ENCODE peak calls at places on chromosomes 11 and 22, in eight cellular contexts. One of them, this sample, is unnamed.

GRCh38 chr11:124194696-124195418 is 11.7 kb downstream of the OR10D3 start:
- DNase-seq in upper lobe of left lung: peak; percentile 60
- DNase-seq in CD8-positive, alpha-beta T cell: peak; percentile 10
- DNase-seq in body of pancreas: peak; percentile 48
- DNase-seq in uterus: no peak
- DNase-seq in breast epithelium: no peak
- DNase-seq in endothelial cell of umbilical vein: peak; percentile 79
- DNase-seq in astrocyte: peak; percentile 7
- DNase-seq in this sample: peak; percentile 77

GRCh38 chr11:119486691-119487259 is 63.8 kb upstream of the THY1 start:
- DNase-seq in upper lobe of left lung: peak; percentile 12
- DNase-seq in CD8-positive, alpha-beta T cell: no peak
- DNase-seq in body of pancreas: no peak
- DNase-seq in uterus: no peak
- DNase-seq in breast epithelium: peak; percentile 9
- DNase-seq in endothelial cell of umbilical vein: no peak
- DNase-seq in astrocyte: no peak
- DNase-seq in this sample: peak; percentile 49

GRCh38 chr22:28172948-28173360 is 253.9 kb upstream of the PITPNB start:
- DNase-seq in upper lobe of left lung: no peak
- DNase-seq in CD8-positive, alpha-beta T cell: no peak
- DNase-seq in body of pancreas: no peak
- DNase-seq in uterus: no peak
- DNase-seq in breast epithelium: no peak
- DNase-seq in endothelial cell of umbilical vein: peak; percentile 32
- DNase-seq in astrocyte: no peak
- DNase-seq in this sample: no peak

GRCh38 chr22:46069518-46070214 is 80.7 kb upstream of the PPARA start:
- DNase-seq in upper lobe of left lung: peak; percentile 88
- DNase-seq in CD8-positive, alpha-beta T cell: no peak
- DNase-seq in body of pancreas: peak; percentile 96
- DNase-seq in uterus: peak; percentile 90
- DNase-seq in breast epithelium: peak; percentile 94
- DNase-seq in endothelial cell of umbilical vein: peak; percentile 92
- DNase-seq in astrocyte: peak; percentile 86
- DNase-seq in this sample: peak; percentile 97

GRCh38 chr11:116993599-116993998 is 104.6 kb downstream of the SIK3 start:
- DNase-seq in upper lobe of left lung: no peak
- DNase-seq in CD8-positive, alpha-beta T cell: no peak
- DNase-seq in body of pancreas: no peak
- DNase-seq in uterus: no peak
- DNase-seq in breast epithelium: no peak
- DNase-seq in endothelial cell of umbilical vein: peak; percentile 34
- DNase-seq in astrocyte: peak; percentile 39
- DNase-seq in this sample: no peak

GRCh38 chr11:119432484-119433368 is 9.8 kb upstream of the THY1 start:
- DNase-seq in upper lobe of left lung: no peak
- DNase-seq in CD8-positive, alpha-beta T cell: no peak
- DNase-seq in body of pancreas: peak; percentile 41
- DNase-seq in uterus: peak; percentile 42
- DNase-seq in breast epithelium: no peak
- DNase-seq in endothelial cell of umbilical vein: no peak
- DNase-seq in astrocyte: peak; percentile 90
- DNase-seq in this sample: peak; percentile 40

GRCh38 chr22:17962168-17962567 is 62.2 kb downstream of the MICAL3 start:
- DNase-seq in upper lobe of left lung: no peak
- DNase-seq in CD8-positive, alpha-beta T cell: no peak
- DNase-seq in body of pancreas: no peak
- DNase-seq in uterus: no peak
- DNase-seq in breast epithelium: no peak
- DNase-seq in endothelial cell of umbilical vein: no peak
- DNase-seq in astrocyte: no peak
- DNase-seq in this sample: no peak

GRCh38 chr11:48001438-48002021 is 21.2 kb downstream of the PTPRJ start:
- DNase-seq in upper lobe of left lung: no peak
- DNase-seq in CD8-positive, alpha-beta T cell: peak; percentile 75
- DNase-seq in body of pancreas: peak; percentile 24
- DNase-seq in uterus: no peak
- DNase-seq in breast epithelium: no peak
- DNase-seq in endothelial cell of umbilical vein: peak; percentile 25
- DNase-seq in astrocyte: peak; percentile 83
- DNase-seq in this sample: peak; percentile 68

GRCh38 chr11:99117603-99118002 is 96.9 kb downstream of the CNTN5 start:
- DNase-seq in upper lobe of left lung: no peak
- DNase-seq in CD8-positive, alpha-beta T cell: no peak
- DNase-seq in body of pancreas: no peak
- DNase-seq in uterus: no peak
- DNase-seq in breast epithelium: no peak
- DNase-seq in endothelial cell of umbilical vein: no peak
- DNase-seq in astrocyte: no peak
- DNase-seq in this sample: no peak

GRCh38 chr11:111761056-111761455 is 5.1 kb downstream of the PPP2R1B start:
- DNase-seq in upper lobe of left lung: no peak
- DNase-seq in CD8-positive, alpha-beta T cell: no peak
- DNase-seq in body of pancreas: peak; percentile 59
- DNase-seq in uterus: no peak
- DNase-seq in breast epithelium: no peak
- DNase-seq in endothelial cell of umbilical vein: no peak
- DNase-seq in astrocyte: no peak
- DNase-seq in this sample: no peak

GRCh38 chr11:90288207-90288821 is 65.5 kb upstream of the CHORDC1 start:
- DNase-seq in upper lobe of left lung: no peak
- DNase-seq in CD8-positive, alpha-beta T cell: no peak
- DNase-seq in body of pancreas: no peak
- DNase-seq in uterus: no peak
- DNase-seq in breast epithelium: no peak
- DNase-seq in endothelial cell of umbilical vein: peak; percentile 41
- DNase-seq in astrocyte: peak; percentile 8
- DNase-seq in this sample: no peak

GRCh38 chr11:125069796-125070195 is 6.7 kb downstream of the SLC37A2 start:
- DNase-seq in upper lobe of left lung: no peak
- DNase-seq in CD8-positive, alpha-beta T cell: no peak
- DNase-seq in body of pancreas: no peak
- DNase-seq in uterus: no peak
- DNase-seq in breast epithelium: no peak
- DNase-seq in endothelial cell of umbilical vein: no peak
- DNase-seq in astrocyte: no peak
- DNase-seq in this sample: no peak

GRCh38 chr11:88292156-88292844 is 45.2 kb downstream of the CTSC start:
- DNase-seq in upper lobe of left lung: no peak
- DNase-seq in CD8-positive, alpha-beta T cell: no peak
- DNase-seq in body of pancreas: peak; percentile 61
- DNase-seq in uterus: no peak
- DNase-seq in breast epithelium: no peak
- DNase-seq in endothelial cell of umbilical vein: peak; percentile 57
- DNase-seq in astrocyte: no peak
- DNase-seq in this sample: peak; percentile 82

GRCh38 chr22:45316796-45317526 is 7.2 kb downstream of the FAM118A start:
- DNase-seq in upper lobe of left lung: no peak
- DNase-seq in CD8-positive, alpha-beta T cell: no peak
- DNase-seq in body of pancreas: no peak
- DNase-seq in uterus: no peak
- DNase-seq in breast epithelium: no peak
- DNase-seq in endothelial cell of umbilical vein: no peak
- DNase-seq in astrocyte: no peak
- DNase-seq in this sample: no peak

GRCh38 chr22:20171288-20172037 is 20.6 kb upstream of the CCDC188 start:
- DNase-seq in upper lobe of left lung: no peak
- DNase-seq in CD8-positive, alpha-beta T cell: no peak
- DNase-seq in body of pancreas: no peak
- DNase-seq in uterus: no peak
- DNase-seq in breast epithelium: no peak
- DNase-seq in endothelial cell of umbilical vein: no peak
- DNase-seq in astrocyte: no peak
- DNase-seq in this sample: no peak

GRCh38 chr11:1931326-1931725 is 11.8 kb downstream of the TNNT3 start:
- DNase-seq in upper lobe of left lung: no peak
- DNase-seq in CD8-positive, alpha-beta T cell: no peak
- DNase-seq in body of pancreas: peak; percentile 23
- DNase-seq in uterus: peak; percentile 64
- DNase-seq in breast epithelium: no peak
- DNase-seq in endothelial cell of umbilical vein: no peak
- DNase-seq in astrocyte: no peak
- DNase-seq in this sample: no peak

GRCh38 chr11:67441731-67442401 is 1.4 kb downstream of the CORO1B start:
- DNase-seq in upper lobe of left lung: no peak
- DNase-seq in CD8-positive, alpha-beta T cell: no peak
- DNase-seq in body of pancreas: no peak
- DNase-seq in uterus: no peak
- DNase-seq in breast epithelium: no peak
- DNase-seq in endothelial cell of umbilical vein: no peak
- DNase-seq in astrocyte: no peak
- DNase-seq in this sample: no peak

GRCh38 chr22:44500623-44501022 is 2.6 kb upstream of the RTL6 start:
- DNase-seq in upper lobe of left lung: no peak
- DNase-seq in CD8-positive, alpha-beta T cell: no peak
- DNase-seq in body of pancreas: no peak
- DNase-seq in uterus: no peak
- DNase-seq in breast epithelium: no peak
- DNase-seq in endothelial cell of umbilical vein: no peak
- DNase-seq in astrocyte: no peak
- DNase-seq in this sample: no peak

GRCh38 chr11:12388939-12389670 is 11.7 kb downstream of the PARVA start:
- DNase-seq in upper lobe of left lung: no peak
- DNase-seq in CD8-positive, alpha-beta T cell: no peak
- DNase-seq in body of pancreas: no peak
- DNase-seq in uterus: no peak
- DNase-seq in breast epithelium: no peak
- DNase-seq in endothelial cell of umbilical vein: no peak
- DNase-seq in astrocyte: no peak
- DNase-seq in this sample: no peak

GRCh38 chr22:25453058-25453457 is 111.4 kb upstream of the GRK3 start:
- DNase-seq in upper lobe of left lung: no peak
- DNase-seq in CD8-positive, alpha-beta T cell: no peak
- DNase-seq in body of pancreas: no peak
- DNase-seq in uterus: no peak
- DNase-seq in breast epithelium: no peak
- DNase-seq in endothelial cell of umbilical vein: no peak
- DNase-seq in astrocyte: no peak
- DNase-seq in this sample: no peak
- H3K27ac ChIP-seq in upper lobe of left lung: no peak overlapping the region
- H3K27ac ChIP-seq in CD8-positive, alpha-beta T cell: no peak overlapping the region
- H3K27ac ChIP-seq in body of pancreas: no peak overlapping the region
- H3K27ac ChIP-seq in uterus: no peak overlapping the region
- H3K27ac ChIP-seq in breast epithelium: no peak overlapping the region
- H3K27ac ChIP-seq in endothelial cell of umbilical vein: no peak overlapping the region
- H3K27ac ChIP-seq in astrocyte: no peak overlapping the region
- H3K27ac ChIP-seq in this sample: no peak overlapping the region

DNA sequence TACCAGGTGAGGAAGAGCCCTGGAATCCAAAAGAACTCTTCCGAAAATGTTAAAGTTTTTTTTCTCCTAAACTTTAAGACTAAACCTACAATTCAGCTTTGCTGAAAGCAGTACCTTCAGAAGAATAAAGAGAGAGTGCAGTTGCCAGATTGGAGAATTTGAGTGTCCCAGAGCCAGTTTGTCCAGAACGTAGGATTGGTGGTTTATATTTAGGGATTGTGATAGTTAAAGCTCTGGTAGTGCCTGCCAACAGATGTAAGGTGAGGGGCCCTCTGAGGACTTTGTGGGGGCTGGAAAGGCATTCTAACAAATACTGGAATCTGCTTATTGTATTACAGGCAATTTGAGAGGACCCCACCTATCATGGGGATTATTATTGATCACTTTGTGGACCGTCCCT is 39.8 kb downstream of the ATG13 start:
- DNase-seq in upper lobe of left lung: no peak
- DNase-seq in CD8-positive, alpha-beta T cell: no peak
- DNase-seq in body of pancreas: no peak
- DNase-seq in uterus: no peak
- DNase-seq in breast epithelium: no peak
- DNase-seq in endothelial cell of umbilical vein: no peak
- DNase-seq in astrocyte: no peak
- DNase-seq in this sample: no peak
- H3K36me3 ChIP-seq in upper lobe of left lung: peaks cover 92% of the 10 kb centered on the region
- H3K36me3 ChIP-seq in CD8-positive, alpha-beta T cell: peaks cover 37% of the 10 kb centered on the region
- H3K36me3 ChIP-seq in body of pancreas: peaks cover 47% of the 10 kb centered on the region
- H3K36me3 ChIP-seq in uterus: no peaks in the 10 kb centered on the region
- H3K36me3 ChIP-seq in breast epithelium: peaks cover 15% of the 10 kb centered on the region
- H3K36me3 ChIP-seq in endothelial cell of umbilical vein: peaks cover 12% of the 10 kb centered on the region
- H3K36me3 ChIP-seq in astrocyte: peaks cover 43% of the 10 kb centered on the region
- H3K36me3 ChIP-seq in this sample: no peaks in the 10 kb centered on the region

GRCh38 chr11:61847914-61848581 is 19.9 kb downstream of the FADS2 start:
- DNase-seq in upper lobe of left lung: no peak
- DNase-seq in CD8-positive, alpha-beta T cell: no peak
- DNase-seq in body of pancreas: no peak
- DNase-seq in uterus: no peak
- DNase-seq in breast epithelium: no peak
- DNase-seq in endothelial cell of umbilical vein: no peak
- DNase-seq in astrocyte: no peak
- DNase-seq in this sample: no peak

GRCh38 chr11:61848631-61849030 is 20.5 kb downstream of the FADS2 start:
- DNase-seq in upper lobe of left lung: no peak
- DNase-seq in CD8-positive, alpha-beta T cell: no peak
- DNase-seq in body of pancreas: no peak
- DNase-seq in uterus: no peak
- DNase-seq in breast epithelium: no peak
- DNase-seq in endothelial cell of umbilical vein: no peak
- DNase-seq in astrocyte: no peak
- DNase-seq in this sample: peak; percentile 64

GRCh38 chr11:61842421-61842820 is 14.3 kb downstream of the FADS2 start:
- DNase-seq in upper lobe of left lung: no peak
- DNase-seq in CD8-positive, alpha-beta T cell: no peak
- DNase-seq in body of pancreas: no peak
- DNase-seq in uterus: no peak
- DNase-seq in breast epithelium: no peak
- DNase-seq in endothelial cell of umbilical vein: no peak
- DNase-seq in astrocyte: no peak
- DNase-seq in this sample: no peak

GRCh38 chr11:61844909-61845565 is 16.9 kb downstream of the FADS2 start:
- DNase-seq in upper lobe of left lung: no peak
- DNase-seq in CD8-positive, alpha-beta T cell: no peak
- DNase-seq in body of pancreas: no peak
- DNase-seq in uterus: no peak
- DNase-seq in breast epithelium: no peak
- DNase-seq in endothelial cell of umbilical vein: no peak
- DNase-seq in astrocyte: no peak
- DNase-seq in this sample: no peak

DNA sequence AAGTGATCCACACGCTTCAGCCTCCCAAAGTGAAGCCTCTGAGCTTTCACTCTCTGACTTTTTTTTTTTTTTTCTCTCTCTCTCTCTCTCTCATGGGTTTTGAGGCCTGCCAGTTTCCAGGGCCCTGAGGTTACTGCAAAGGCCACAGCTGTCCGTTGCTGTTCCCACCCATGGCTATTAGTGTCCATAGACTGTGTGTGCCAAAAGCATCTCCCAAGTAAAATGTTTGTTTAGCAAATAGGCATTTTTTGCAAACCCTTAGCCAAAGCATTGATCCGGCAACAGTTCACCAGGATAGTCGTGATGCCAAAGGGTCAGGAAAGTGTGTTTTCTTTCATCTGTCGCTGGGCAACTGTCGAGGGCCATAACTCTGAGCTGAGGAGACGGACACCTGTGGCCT is 18.3 kb downstream of the FADS2 start:
- DNase-seq in upper lobe of left lung: no peak
- DNase-seq in CD8-positive, alpha-beta T cell: no peak
- DNase-seq in body of pancreas: no peak
- DNase-seq in uterus: no peak
- DNase-seq in breast epithelium: no peak
- DNase-seq in endothelial cell of umbilical vein: no peak
- DNase-seq in astrocyte: no peak
- DNase-seq in this sample: no peak
- H3K27ac ChIP-seq in upper lobe of left lung: no peak overlapping the region
- H3K27ac ChIP-seq in CD8-positive, alpha-beta T cell: no peak overlapping the region
- H3K27ac ChIP-seq in body of pancreas: no peak overlapping the region
- H3K27ac ChIP-seq in uterus: no peak overlapping the region
- H3K27ac ChIP-seq in breast epithelium: no peak overlapping the region
- H3K27ac ChIP-seq in endothelial cell of umbilical vein: no peak overlapping the region
- H3K27ac ChIP-seq in astrocyte: no peak overlapping the region
- H3K27ac ChIP-seq in this sample: no peak overlapping the region

GRCh38 chr11:77213589-77214428 is 85.8 kb downstream of the MYO7A start:
- DNase-seq in upper lobe of left lung: no peak
- DNase-seq in CD8-positive, alpha-beta T cell: no peak
- DNase-seq in body of pancreas: no peak
- DNase-seq in uterus: no peak
- DNase-seq in breast epithelium: no peak
- DNase-seq in endothelial cell of umbilical vein: no peak
- DNase-seq in astrocyte: no peak
- DNase-seq in this sample: no peak
- H3K36me3 ChIP-seq in upper lobe of left lung: no peaks in the 10 kb centered on the region
- H3K36me3 ChIP-seq in CD8-positive, alpha-beta T cell: no peaks in the 10 kb centered on the region
- H3K36me3 ChIP-seq in body of pancreas: no peaks in the 10 kb centered on the region
- H3K36me3 ChIP-seq in uterus: no peaks in the 10 kb centered on the region
- H3K36me3 ChIP-seq in breast epithelium: no peaks in the 10 kb centered on the region
- H3K36me3 ChIP-seq in endothelial cell of umbilical vein: no peaks in the 10 kb centered on the region
- H3K36me3 ChIP-seq in astrocyte: no peaks in the 10 kb centered on the region
- H3K36me3 ChIP-seq in this sample: peaks cover 52% of the 10 kb centered on the region

This sample was measured in adrenal gland.